ENCODE peak calls at places on chromosomes 1 and 21, in eight cellular contexts. H is DMS79 treated with DMSO at 0.1 percent for 48 hours, S is glutamatergic neuron, R is HEK293T, L is progenitor cell of endocrine pancreas, J is H9, Z is T-helper 9 cell, D is OCI-LY7. U is an unnamed sample.

GRCh38 chr1:46175243-46175642 is 356 bp downstream of the TSPAN1 start:
- DNase-seq in H (no peak), S (no peak), R (no peak), L (no peak), J (no peak), Z (no peak), D (no peak), U (no peak)

GRCh38 chr1:161098161-161099068 is at the start of gene KLHDC9:
- DNase-seq in H (peak; percentile 81), S (peak; percentile 84), R (peak; percentile 79), L (peak; percentile 88), J (peak; percentile 96), Z (peak; percentile 51), D (peak; percentile 86), U (peak; percentile 90)

GRCh38 chr1:33470495-33471012 is 1.9 kb upstream of the ZSCAN20 start:
- DNase-seq in H (peak; percentile 95), S (peak; percentile 75), R (peak; percentile 87), L (no peak), J (peak; percentile 78), Z (peak; percentile 32), D (peak; percentile 80), U (peak; percentile 30)

GRCh38 chr1:187396929-187397796 is 568.4 kb downstream of the PLA2G4A start:
- DNase-seq in H (no peak), S (peak; percentile 19), R (no peak), L (no peak), J (peak; percentile 40), Z (no peak), D (no peak), U (no peak)

GRCh38 chr1:222616535-222616934 is 1.4 kb upstream of the MIA3 start:
- DNase-seq in H (no peak), S (no peak), R (no peak), L (no peak), J (no peak), Z (no peak), D (no peak), U (no peak)

GRCh38 chr21:45582128-45582527 is 39.9 kb upstream of the SLC19A1 start:
- DNase-seq in H (no peak), S (no peak), R (no peak), L (no peak), J (no peak), Z (no peak), D (no peak), U (no peak)

GRCh38 chr1:2347409-2347785 is 44.0 kb downstream of the MORN1 start:
- DNase-seq in H (no peak), S (peak; percentile 12), R (no peak), L (no peak), J (no peak), Z (no peak), D (no peak), U (no peak)

GRCh38 chr21:41369915-41370839 is 8.3 kb downstream of the MX2 start:
- DNase-seq in H (peak; percentile 34), S (no peak), R (no peak), L (no peak), J (no peak), Z (peak; percentile 21), D (no peak), U (no peak)

GRCh38 chr1:211829343-211830054 is 1.1 kb downstream of the LPGAT1 start:
- DNase-seq in H (peak; percentile 65), S (peak; percentile 22), R (peak; percentile 62), L (peak; percentile 16), J (peak; percentile 65), Z (no peak), D (no peak), U (peak; percentile 45)

GRCh38 chr1:67749844-67750689 is 65.1 kb downstream of the GADD45A start:
- DNase-seq in H (peak; percentile 79), S (no peak), R (peak; percentile 67), L (no peak), J (no peak), Z (no peak), D (no peak), U (no peak)

GRCh38 chr1:168321945-168322344 is 41.3 kb downstream of the TBX19 start:
- DNase-seq in H (no peak), S (no peak), R (no peak), L (no peak), J (no peak), Z (no peak), D (peak; percentile 14), U (no peak)

GRCh38 chr1:3219005-3219724 is 150.2 kb downstream of the PRDM16 start:
- DNase-seq in H (peak; percentile 75), S (no peak), R (no peak), L (no peak), J (no peak), Z (no peak), D (no peak), U (peak; percentile 43)

GRCh38 chr1:56185493-56185892 is 393.9 kb downstream of the PLPP3 start:
- DNase-seq in H (no peak), S (no peak), R (no peak), L (no peak), J (no peak), Z (no peak), D (no peak), U (no peak)

GRCh38 chr1:161038523-161039153 is at the start of gene TSTD1:
- DNase-seq in H (peak; percentile 80), S (peak; percentile 55), R (no peak), L (peak; percentile 44), J (peak; percentile 87), Z (peak; percentile 81), D (peak; percentile 87), U (no peak)

GRCh38 chr1:53326598-53327182 is 1.2 kb downstream of the LRP8 start:
- DNase-seq in H (peak; percentile 57), S (peak; percentile 50), R (peak; percentile 54), L (no peak), J (peak; percentile 49), Z (no peak), D (peak; percentile 76), U (no peak)

U was measured in 8988T.